ENCODE peak calls at places on chromosomes 12 and 14, in four cellular contexts. U, B, M and S are unnamed samples.

GRCh38 chr12:47414511-47414910 is 291.3 kb downstream of the RPAP3 start:
- DNase-seq in U (no peak), B (no peak), M (no peak), S (peak; percentile 30)

GRCh38 chr12:108313609-108314331 is 25.3 kb downstream of the CMKLR1 start:
- DNase-seq in U (no peak), B (no peak), M (no peak), S (peak; percentile 72)

GRCh38 chr12:11758838-11759509 is 109.5 kb downstream of the ETV6 start:
- DNase-seq in U (no peak), B (no peak), M (peak; percentile 47), S (no peak)

GRCh38 chr14:95611293-95611880 is 74.8 kb upstream of the TCL1B start:
- DNase-seq in U (no peak), B (no peak), M (no peak), S (no peak)

GRCh38 chr14:93901813-93902212 is 25.3 kb upstream of the FAM181A start:
- DNase-seq in U (no peak), B (no peak), M (no peak), S (no peak)

GRCh38 chr14:68312884-68313725 is 479.8 kb downstream of the ZFP36L1 start:
- DNase-seq in U (no peak), B (no peak), M (no peak), S (no peak)

GRCh38 chr12:119988440-119988787 is 622 bp upstream of the BICDL1 start:
- DNase-seq in U (no peak), B (no peak), M (peak; percentile 42), S (no peak)

GRCh38 chr14:65222434-65222833 is 120.1 kb upstream of the MAX start:
- DNase-seq in U (no peak), B (peak; percentile 66), M (peak; percentile 66), S (peak; percentile 76)

GRCh38 chr12:84661732-84662326 is 250.8 kb downstream of the SLC6A15 start:
- DNase-seq in U (no peak), B (no peak), M (peak; percentile 34), S (no peak)

DNA sequence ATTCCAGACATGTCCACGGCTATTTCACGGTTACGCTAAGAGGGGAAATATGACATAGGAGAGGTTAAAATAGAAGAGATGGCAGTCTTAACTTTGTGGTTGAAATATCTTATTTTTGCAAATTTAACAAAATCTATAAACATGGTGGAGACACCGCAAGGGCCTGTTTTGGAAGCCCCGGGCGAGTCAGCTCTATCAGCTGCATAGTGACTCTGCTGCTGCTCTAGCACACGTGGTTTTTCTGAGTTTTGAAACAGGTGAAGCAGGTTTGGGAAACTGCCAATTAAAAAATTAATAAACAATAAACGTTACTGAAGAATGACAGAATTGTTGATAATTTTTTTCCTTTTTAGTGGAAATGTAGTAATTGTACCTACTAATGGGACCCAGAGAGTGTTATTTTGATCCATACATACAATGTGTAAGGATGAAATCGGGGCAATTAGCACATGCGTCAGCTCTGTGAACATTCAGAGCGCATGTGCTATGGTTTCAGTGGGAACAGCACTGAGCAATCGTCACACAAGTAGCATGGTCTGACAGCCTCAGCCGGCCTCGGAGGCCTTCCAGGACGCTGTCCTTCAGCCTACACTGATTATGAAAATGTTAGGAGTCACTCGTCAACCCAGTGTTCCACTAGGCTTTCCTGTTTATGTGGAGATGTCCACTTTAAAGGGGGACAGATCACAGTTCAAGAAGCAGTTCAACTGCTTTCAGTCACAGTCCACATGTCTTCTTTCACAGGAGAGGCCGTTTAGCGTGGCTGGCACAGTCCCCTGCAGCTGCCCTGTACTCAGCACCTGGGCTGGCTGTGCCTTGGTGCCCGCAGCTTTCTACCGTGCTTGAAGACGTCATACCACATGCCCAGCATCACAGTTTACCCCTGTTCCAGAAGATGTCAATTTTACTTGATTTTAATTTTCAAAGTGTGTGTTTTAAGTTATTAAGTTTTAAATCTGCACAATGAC is 51.8 kb downstream of the MOK start:
- DNase-seq in U (no peak), B (no peak), M (no peak), S (no peak)
- H2BK5ac ChIP-seq in U (no peak overlapping the region), B (no peak overlapping the region), M (peak overlapping the region; percentile 76), S (no peak overlapping the region)

DNA sequence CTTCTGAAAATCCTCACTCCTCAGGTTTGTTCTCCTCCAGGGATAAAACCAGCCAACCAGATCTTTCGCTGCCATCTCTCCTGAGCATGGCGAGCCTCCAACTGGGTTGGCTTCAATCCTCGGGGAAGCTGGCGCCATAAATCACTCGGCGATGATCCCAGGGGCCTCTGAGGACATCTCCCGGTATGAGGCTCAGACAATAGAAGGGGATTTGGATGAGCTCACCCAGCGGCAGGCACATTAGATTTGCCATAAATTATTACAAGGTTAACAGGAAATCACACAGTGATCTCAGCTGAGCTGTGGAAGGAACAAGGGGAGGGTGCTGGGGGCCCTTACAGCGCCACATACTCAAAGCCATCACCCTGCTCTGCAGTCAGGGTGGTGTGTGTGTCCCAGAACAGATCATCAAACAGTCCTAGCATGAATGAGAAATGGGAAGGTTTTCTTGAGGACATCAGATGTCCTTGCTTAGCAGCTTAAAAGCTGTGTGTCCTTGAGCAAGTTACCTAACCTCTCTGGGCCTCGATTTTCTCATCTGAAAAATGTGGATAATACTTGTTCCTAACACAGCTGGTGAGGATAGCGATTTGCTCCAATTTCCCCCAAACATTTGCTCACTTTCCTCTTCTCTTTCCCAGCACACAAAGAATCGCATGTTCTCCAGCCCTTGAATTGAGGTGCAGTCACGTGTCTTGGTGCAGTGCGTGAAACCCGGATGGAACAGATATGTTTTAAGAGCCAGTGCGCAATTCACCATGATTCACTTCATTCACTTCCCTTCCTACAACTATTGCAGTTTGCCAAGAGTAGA is 142.8 kb downstream of the SCARB1 start:
- DNase-seq in U (no peak), B (no peak), M (peak; percentile 60), S (no peak)
- H3K4me2 ChIP-seq in U (no peak overlapping the region), B (no peak overlapping the region), M (no peak overlapping the region), S (no peak overlapping the region)

GRCh38 chr14:55051165-55051425 is 352 bp upstream of the MAPK1IP1L start:
- DNase-seq in U (no peak), B (no peak), M (no peak), S (no peak)

GRCh38 chr14:55051426-55052258 is at the start of gene MAPK1IP1L:
- DNase-seq in U (peak; percentile 95), B (peak; percentile 95), M (peak; percentile 88), S (peak; percentile 97)

GRCh38 chr14:55053500-55053899 is 2.1 kb downstream of the MAPK1IP1L start:
- DNase-seq in U (no peak), B (no peak), M (no peak), S (no peak)

GRCh38 chr14:55053018-55053417 is 1.6 kb downstream of the MAPK1IP1L start:
- DNase-seq in U (no peak), B (no peak), M (no peak), S (no peak)

DNA sequence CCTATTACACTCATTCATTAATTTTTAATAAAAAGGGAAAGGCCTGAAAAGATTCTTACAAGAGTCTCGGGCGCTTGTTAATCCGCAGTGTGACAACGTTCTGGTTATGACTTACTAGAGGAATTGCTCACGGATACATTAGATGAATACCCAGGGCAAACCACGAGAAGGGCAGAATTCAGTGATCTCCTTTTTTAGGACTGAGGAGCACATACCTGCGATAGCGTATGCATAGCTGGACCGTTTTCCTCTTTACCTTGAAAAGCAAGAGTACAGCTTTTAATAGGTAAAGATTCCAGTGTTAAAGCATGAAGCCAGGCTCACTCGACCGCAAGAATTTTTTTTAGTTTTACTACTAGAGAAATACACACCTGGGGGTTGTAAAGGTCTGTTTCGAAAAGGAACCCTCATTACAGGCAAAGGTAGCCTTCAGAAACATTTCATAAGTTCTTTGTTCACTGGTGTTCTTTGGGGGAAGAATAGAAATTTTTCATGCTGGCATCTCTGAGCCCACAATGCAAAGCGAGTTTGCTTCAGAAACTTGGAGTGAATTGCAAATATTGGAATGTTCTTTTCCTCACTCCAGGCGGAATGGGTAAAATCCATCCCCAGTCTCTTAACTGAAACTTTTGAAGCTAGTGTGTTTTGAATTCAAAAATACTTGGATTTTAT is 948 bp downstream of the MAPK1IP1L start:
- DNase-seq in U (no peak), B (no peak), M (peak; percentile 31), S (no peak)
- H2BK120ac ChIP-seq in U (no peak overlapping the region), B (peak overlapping the region; percentile 98), M (peak overlapping the region; percentile 27), S (peak overlapping the region; percentile 97)

GRCh38 chr12:55929306-55929791 is 1.6 kb upstream of the DGKA start:
- DNase-seq in U (no peak), B (no peak), M (no peak), S (no peak)
- H2BK5ac ChIP-seq in U (no peak overlapping the region), B (no peak overlapping the region), M (peak overlapping the region; percentile 12), S (no peak overlapping the region)

DNA sequence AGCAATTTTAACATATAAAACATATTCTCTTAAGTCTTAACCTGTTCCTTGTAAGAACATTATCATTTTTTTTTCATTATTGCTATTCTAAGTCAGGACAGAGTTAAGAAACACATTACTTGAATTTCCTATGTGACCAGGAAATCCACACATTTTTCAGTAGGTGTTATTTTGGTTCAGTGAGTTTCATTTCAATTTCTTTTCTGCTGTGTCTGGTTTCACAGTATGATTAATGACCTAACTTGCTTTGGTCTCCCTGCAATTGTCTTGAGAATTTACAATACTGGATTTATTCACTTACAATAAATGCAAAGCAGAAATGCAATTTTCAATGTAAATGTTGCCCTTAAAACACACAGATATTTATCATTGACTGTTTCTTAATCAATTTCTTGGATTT is 396.9 kb upstream of the TMTC1 start:
- DNase-seq in U (no peak), B (no peak), M (no peak), S (no peak)
- H3K4me2 ChIP-seq in U (no peak overlapping the region), B (no peak overlapping the region), M (no peak overlapping the region), S (no peak overlapping the region)

DNA sequence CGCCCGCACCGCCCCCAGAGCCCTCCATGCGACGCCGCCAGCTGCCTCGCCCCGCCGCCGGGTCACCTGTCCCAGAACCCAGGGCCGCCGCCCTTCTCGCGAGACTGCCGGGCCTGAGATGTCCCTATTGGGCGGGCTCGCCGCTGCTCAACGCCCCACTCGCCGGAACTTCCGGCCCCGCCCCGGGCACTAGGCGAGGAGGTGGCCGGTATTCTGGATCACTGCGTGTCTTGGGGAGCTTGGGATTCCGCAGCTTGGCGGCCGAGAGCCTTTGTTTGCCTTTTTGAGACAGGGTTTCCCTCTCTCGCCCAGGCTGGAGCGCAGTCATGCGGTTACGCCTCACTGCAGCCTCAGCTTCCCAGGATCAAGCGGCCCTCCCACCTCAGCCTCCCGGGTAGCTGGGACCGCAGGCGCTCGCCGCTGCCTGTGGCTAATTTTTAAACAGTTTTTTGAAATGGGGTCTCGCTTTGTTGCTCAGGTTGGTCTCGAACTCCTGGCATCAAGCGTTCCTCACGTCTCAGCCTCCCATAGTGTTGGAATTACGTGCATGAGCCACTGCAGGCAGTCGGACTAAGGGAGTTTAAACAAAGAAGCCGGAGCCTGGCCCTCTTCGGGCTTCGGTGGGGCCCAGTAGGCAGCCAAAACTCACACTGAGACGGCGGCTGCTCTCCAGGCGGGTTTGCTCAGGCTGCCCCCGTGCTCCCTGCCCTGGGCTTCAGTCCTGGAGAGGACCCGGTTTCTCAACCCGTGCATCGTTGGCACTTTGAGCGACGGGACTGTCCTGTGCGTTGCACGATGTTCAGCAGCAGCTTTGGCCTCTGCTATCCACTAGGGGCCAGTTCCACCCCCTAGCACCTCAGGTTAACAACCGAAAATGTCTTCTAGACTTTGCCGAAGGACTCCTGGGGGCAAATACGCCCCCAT is at the start of gene SLC15A4:
- DNase-seq in U (peak; percentile 91), B (peak; percentile 98), M (peak; percentile 84), S (peak; percentile 97)
- H2BK120ac ChIP-seq in U (peak within 1 kb of the TSS; percentile 68), B (no peak within 1 kb of the TSS), M (no peak within 1 kb of the TSS), S (peak within 1 kb of the TSS; percentile 14)

GRCh38 chr14:78486081-78486480 is 315.9 kb downstream of the NRXN3 start:
- DNase-seq in U (no peak), B (peak; percentile 31), M (no peak), S (peak; percentile 88)

GRCh38 chr14:78486621-78487020 is 316.4 kb downstream of the NRXN3 start:
- DNase-seq in U (no peak), B (no peak), M (no peak), S (no peak)

GRCh38 chr14:78484002-78484401 is 313.8 kb downstream of the NRXN3 start:
- DNase-seq in U (no peak), B (no peak), M (no peak), S (no peak)
- H2BK5ac ChIP-seq in U (no peak overlapping the region), B (no peak overlapping the region), M (no peak overlapping the region), S (no peak overlapping the region)